ENCODE peak calls at places on chromosomes 3 and 15, in four cellular contexts. One of them, this sample, is unnamed.

GRCh38 chr15:94231728-94232086 is 346 bp downstream of the MCTP2 start:
- DNase-seq in heart left ventricle: no peak
- DNase-seq in osteoblast: no peak
- DNase-seq in transverse colon: peak
- DNase-seq in this sample: peak

GRCh38 chr3:58691997-58692396 is 25.4 kb upstream of the FAM3D start:
- DNase-seq in heart left ventricle: no peak
- DNase-seq in osteoblast: no peak
- DNase-seq in transverse colon: no peak
- DNase-seq in this sample: no peak

GRCh38 chr3:143443851-143444331 is 324.3 kb downstream of the CHST2 start:
- DNase-seq in heart left ventricle: no peak
- DNase-seq in osteoblast: peak
- DNase-seq in transverse colon: peak
- DNase-seq in this sample: peak

GRCh38 chr3:188421151-188421821 is 267.3 kb downstream of the LPP start:
- DNase-seq in heart left ventricle: no peak
- DNase-seq in osteoblast: peak
- DNase-seq in transverse colon: no peak
- DNase-seq in this sample: peak

GRCh38 chr3:57983734-57984518 is 24.3 kb upstream of the FLNB start:
- DNase-seq in heart left ventricle: no peak
- DNase-seq in osteoblast: peak
- DNase-seq in transverse colon: peak
- DNase-seq in this sample: peak

GRCh38 chr15:31101262-31102048 is at the start of gene TRPM1:
- DNase-seq in heart left ventricle: no peak
- DNase-seq in osteoblast: peak
- DNase-seq in transverse colon: no peak
- DNase-seq in this sample: no peak

GRCh38 chr15:68408526-68408925 is 23.4 kb downstream of the ITGA11 start:
- DNase-seq in heart left ventricle: no peak
- DNase-seq in osteoblast: no peak
- DNase-seq in transverse colon: no peak
- DNase-seq in this sample: no peak

GRCh38 chr15:48641416-48641815 is 4.1 kb downstream of the FBN1 start:
- DNase-seq in heart left ventricle: no peak
- DNase-seq in osteoblast: peak
- DNase-seq in transverse colon: no peak
- DNase-seq in this sample: peak

GRCh38 chr15:68113273-68113672 is 59.2 kb downstream of the PIAS1 start:
- DNase-seq in heart left ventricle: no peak
- DNase-seq in osteoblast: no peak
- DNase-seq in transverse colon: no peak
- DNase-seq in this sample: no peak

GRCh38 chr3:100517276-100517675 is 24.9 kb downstream of the TMEM45A start:
- DNase-seq in heart left ventricle: no peak
- DNase-seq in osteoblast: no peak
- DNase-seq in transverse colon: no peak
- DNase-seq in this sample: no peak

GRCh38 chr3:100516843-100517242 is 24.4 kb downstream of the TMEM45A start:
- DNase-seq in heart left ventricle: no peak
- DNase-seq in osteoblast: peak
- DNase-seq in transverse colon: no peak
- DNase-seq in this sample: no peak

GRCh38 chr3:100518244-100518643 is 25.8 kb downstream of the TMEM45A start:
- DNase-seq in heart left ventricle: no peak
- DNase-seq in osteoblast: no peak
- DNase-seq in transverse colon: no peak
- DNase-seq in this sample: no peak

GRCh38 chr3:100521439-100521845 is 29.0 kb downstream of the TMEM45A start:
- DNase-seq in heart left ventricle: no peak
- DNase-seq in osteoblast: no peak
- DNase-seq in transverse colon: no peak
- DNase-seq in this sample: no peak

GRCh38 chr3:100518983-100519382 is 26.6 kb downstream of the TMEM45A start:
- DNase-seq in heart left ventricle: no peak
- DNase-seq in osteoblast: no peak
- DNase-seq in transverse colon: no peak
- DNase-seq in this sample: no peak
- H3K27ac ChIP-seq in heart left ventricle: no peak
- H3K27ac ChIP-seq in osteoblast: no peak
- H3K27ac ChIP-seq in transverse colon: no peak
- H3K27ac ChIP-seq in this sample: no peak

DNA sequence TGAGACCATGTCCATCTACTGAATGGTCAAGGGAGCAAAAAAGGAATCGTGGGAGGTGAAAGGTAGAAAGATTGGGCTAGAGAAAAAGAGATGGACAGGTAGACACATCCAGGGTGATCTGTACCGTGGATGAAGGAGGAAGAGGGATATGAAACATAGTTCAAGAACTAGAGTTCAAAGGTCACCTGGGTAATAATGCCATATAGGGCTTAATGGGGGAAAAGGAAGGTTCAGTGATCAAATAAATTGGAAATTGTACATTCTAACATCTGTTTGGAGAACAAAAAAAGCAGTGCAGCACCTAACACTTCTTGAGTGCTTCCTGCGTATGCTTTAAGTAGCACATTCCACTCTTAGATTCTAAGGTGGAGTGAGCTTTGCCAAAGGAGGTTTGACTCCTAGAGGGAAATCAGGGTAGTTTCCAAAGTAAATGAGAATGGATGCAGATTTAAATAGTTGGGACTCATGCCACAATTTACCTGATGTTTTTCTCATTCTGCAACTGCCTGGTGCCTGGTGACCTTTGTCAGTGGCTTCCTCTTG is 46.6 kb downstream of the MITF start:
- DNase-seq in heart left ventricle: no peak
- DNase-seq in osteoblast: no peak
- DNase-seq in transverse colon: no peak
- DNase-seq in this sample: no peak
- TF ChIP-seq CTCF in heart left ventricle: no peak
- TF ChIP-seq CTCF in osteoblast: no peak
- TF ChIP-seq CTCF in transverse colon: no peak
- TF ChIP-seq CTCF in this sample: no peak

DNA sequence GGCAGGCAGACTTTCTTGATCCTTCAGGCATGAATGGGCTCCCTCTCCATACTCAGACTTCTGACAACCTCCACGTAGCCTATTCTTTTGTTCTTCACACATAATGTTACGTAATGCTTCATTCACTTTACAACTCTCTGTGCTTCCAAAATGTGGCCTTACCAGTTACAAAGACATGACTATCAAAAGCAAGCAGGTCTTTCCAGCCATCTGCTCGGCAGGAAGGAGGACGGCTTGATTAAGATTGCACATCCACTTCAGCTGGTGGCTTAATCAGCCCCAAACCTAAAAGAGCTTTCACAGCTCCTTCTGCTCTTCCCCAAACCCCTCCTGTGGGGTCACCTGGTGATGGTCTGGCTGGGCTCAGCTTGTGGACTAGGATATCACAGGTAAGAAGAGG is 263.2 kb downstream of the XXYLT1 start:
- DNase-seq in heart left ventricle: no peak
- DNase-seq in osteoblast: peak
- DNase-seq in transverse colon: no peak
- DNase-seq in this sample: no peak
- H3K27ac ChIP-seq in heart left ventricle: no peak
- H3K27ac ChIP-seq in osteoblast: no peak
- H3K27ac ChIP-seq in transverse colon: no peak
- H3K27ac ChIP-seq in this sample: no peak

GRCh38 chr3:128420289-128420688 is 46.4 kb downstream of the DNAJB8 start:
- DNase-seq in heart left ventricle: no peak
- DNase-seq in osteoblast: no peak
- DNase-seq in transverse colon: no peak
- DNase-seq in this sample: no peak

GRCh38 chr3:128419311-128419710 is 47.4 kb downstream of the DNAJB8 start:
- DNase-seq in heart left ventricle: no peak
- DNase-seq in osteoblast: no peak
- DNase-seq in transverse colon: no peak
- DNase-seq in this sample: no peak

GRCh38 chr3:128421966-128422365 is 44.7 kb downstream of the DNAJB8 start:
- DNase-seq in heart left ventricle: no peak
- DNase-seq in osteoblast: no peak
- DNase-seq in transverse colon: no peak
- DNase-seq in this sample: no peak

GRCh38 chr3:128421439-128421836 is 45.3 kb downstream of the DNAJB8 start:
- DNase-seq in heart left ventricle: no peak
- DNase-seq in osteoblast: no peak
- DNase-seq in transverse colon: no peak
- DNase-seq in this sample: no peak

GRCh38 chr3:128420720-128421438 is 45.8 kb downstream of the DNAJB8 start:
- DNase-seq in heart left ventricle: no peak
- DNase-seq in osteoblast: no peak
- DNase-seq in transverse colon: no peak
- DNase-seq in this sample: no peak
- TF ChIP-seq CTCF in heart left ventricle: no peak
- TF ChIP-seq CTCF in osteoblast: no peak
- TF ChIP-seq CTCF in transverse colon: no peak
- TF ChIP-seq CTCF in this sample: no peak